ENCODE peak calls at places on chromosomes 6 and 20, in four cellular contexts. O is H1, J is SK-N-SH, X is HepG2. I is an unnamed sample.

GRCh38 chr6:21953831-21954801 is 342.7 kb downstream of the PRL start:
- DNase-seq in O (no peak), J (peak; percentile 66), X (peak; percentile 15), I (no peak)

GRCh38 chr6:40930555-40930954 is 108.5 kb downstream of the UNC5CL start:
- DNase-seq in O (no peak), J (no peak), X (no peak), I (no peak)

GRCh38 chr6:164532546-164533362 is 776.7 kb downstream of the C6orf118 start:
- DNase-seq in O (no peak), J (peak; percentile 54), X (no peak), I (no peak)

GRCh38 chr6:142592876-142593275 is 291.1 kb downstream of the ADGRG6 start:
- DNase-seq in O (no peak), J (no peak), X (no peak), I (no peak)

GRCh38 chr6:54802775-54803631 is 43.6 kb upstream of the FAM83B start:
- DNase-seq in O (no peak), J (no peak), X (no peak), I (no peak)

GRCh38 chr6:26125015-26125690 is 37.9 kb downstream of the HFE start:
- DNase-seq in O (no peak), J (no peak), X (no peak), I (no peak)

GRCh38 chr20:44203161-44203560 is 7.4 kb downstream of the OSER1 start:
- DNase-seq in O (no peak), J (no peak), X (no peak), I (no peak)

GRCh38 chr6:17485181-17485580 is 91.8 kb downstream of the CAP2 start:
- DNase-seq in O (peak; percentile 2), J (no peak), X (no peak), I (no peak)

DNA sequence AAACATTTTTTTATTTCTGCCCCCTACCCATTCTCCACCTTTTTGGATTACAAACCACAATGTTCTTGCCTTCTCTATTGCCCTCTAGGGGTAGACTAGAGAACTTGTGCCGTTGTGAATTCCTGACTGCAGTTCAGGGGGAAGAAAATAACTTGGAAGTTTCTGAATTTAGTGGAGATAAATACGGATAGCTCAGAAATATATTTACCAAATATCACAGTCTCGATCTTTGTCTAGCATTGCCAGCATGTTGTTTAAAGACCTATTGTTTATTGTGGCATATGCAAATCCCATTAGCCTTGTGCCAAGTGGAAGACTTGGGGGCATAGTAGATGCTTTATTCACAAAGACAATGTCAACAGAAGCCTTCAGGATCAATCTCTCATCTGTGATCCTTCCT is 154.1 kb upstream of the MMS22L start:
- DNase-seq in O (no peak), J (peak; percentile 42), X (peak; percentile 31), I (no peak)
- TF ChIP-seq TCF12 in O (no peak), J (no peak), X (no peak), I (no peak)

GRCh38 chr6:111775145-111775936 is 97.9 kb downstream of the FYN start:
- DNase-seq in O (no peak), J (no peak), X (no peak), I (no peak)
- TF ChIP-seq TCF12 in O (no peak), J (no peak), X (no peak), I (no peak)

DNA sequence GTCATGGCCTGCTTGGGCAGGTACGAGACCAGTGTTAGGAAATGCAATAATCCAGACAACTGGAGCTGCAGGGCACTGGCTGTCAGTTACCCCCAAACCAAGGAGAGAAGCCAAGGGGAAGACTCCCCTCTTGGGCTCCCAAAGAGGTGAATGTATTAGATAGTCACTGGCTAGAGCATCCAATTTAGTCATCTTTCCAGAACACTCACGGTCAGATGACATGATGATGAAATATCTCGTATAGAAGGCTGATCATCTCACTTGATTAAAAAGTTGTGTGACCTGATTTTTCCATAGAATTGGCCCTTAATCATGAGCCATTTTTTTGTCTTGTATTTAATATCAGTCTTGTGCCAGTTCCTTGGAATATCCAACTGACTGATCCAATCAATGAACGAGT is 40.7 kb downstream of the SLC22A3 start:
- DNase-seq in O (no peak), J (no peak), X (no peak), I (no peak)
- TF ChIP-seq TCF12 in O (no peak), J (no peak), X (no peak), I (no peak)

GRCh38 chr20:32707691-32708581 is 34.2 kb upstream of the C20orf203 start:
- DNase-seq in O (no peak), J (no peak), X (no peak), I (no peak)
- TF ChIP-seq TCF12 in O (no peak), J (no peak), X (no peak), I (no peak)

GRCh38 chr6:168440520-168441433 is at the start of gene SMOC2:
- DNase-seq in O (peak; percentile 71), J (peak; percentile 82), X (no peak), I (no peak)
- TF ChIP-seq TCF12 in O (no peak), J (no peak), X (no peak), I (no peak)

GRCh38 chr6:152948150-152948768 is 34.6 kb downstream of the FBXO5 start:
- DNase-seq in O (no peak), J (peak; percentile 49), X (peak; percentile 54), I (no peak)
- TF ChIP-seq TCF12 in O (no peak), J (no peak), X (no peak), I (no peak)

GRCh38 chr20:53707341-53708102 is 113.9 kb upstream of the ZNF217 start:
- DNase-seq in O (no peak), J (no peak), X (no peak), I (peak; percentile 72)
- TF ChIP-seq TCF12 in O (no peak), J (no peak), X (no peak), I (no peak)

DNA sequence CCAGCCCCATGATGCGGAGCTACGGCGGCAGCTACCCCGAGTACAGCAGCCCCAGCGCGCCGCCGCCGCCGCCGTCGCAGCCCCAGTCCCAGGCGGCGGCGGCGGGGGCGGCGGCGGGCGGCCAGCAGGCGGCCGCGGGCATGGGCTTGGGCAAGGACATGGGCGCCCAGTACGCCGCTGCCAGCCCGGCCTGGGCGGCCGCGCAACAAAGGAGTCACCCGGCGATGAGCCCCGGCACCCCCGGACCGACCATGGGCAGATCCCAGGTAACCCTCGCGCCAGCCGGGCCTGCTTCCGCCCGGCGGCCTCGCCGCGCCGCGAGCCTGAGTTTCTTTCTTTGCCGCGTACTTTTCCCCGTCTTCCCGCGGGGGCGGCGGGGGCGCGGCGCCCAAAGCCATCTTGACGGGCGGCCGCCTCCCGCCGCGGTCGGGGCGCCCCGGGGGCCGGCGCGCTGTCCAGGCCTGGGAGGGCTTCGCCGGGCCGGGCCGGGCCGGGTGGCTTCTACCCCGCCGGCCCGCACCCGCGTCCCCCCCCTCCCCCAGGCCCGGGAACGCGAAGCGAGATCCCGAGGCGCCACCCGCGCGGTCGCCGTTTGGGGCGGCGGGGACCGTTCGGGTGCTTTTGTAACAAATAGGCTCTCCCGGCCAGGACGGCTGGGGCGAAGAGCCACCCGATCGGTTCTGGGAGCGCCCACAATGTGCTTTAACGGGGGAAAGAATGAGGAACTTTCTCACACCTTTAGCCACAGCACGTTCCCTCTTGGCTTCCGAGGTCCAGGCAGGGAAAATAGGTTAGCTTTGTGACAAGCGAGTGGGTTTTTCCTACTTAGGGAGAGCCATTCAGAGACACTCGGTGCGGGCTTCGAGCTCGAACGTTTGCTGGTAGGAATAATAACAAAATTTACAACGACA is 2.3 kb downstream of the ARID1B start:
- DNase-seq in O (peak; percentile 63), J (peak; percentile 69), X (peak; percentile 31), I (no peak)
- TF ChIP-seq TCF12 in O (no peak), J (no peak), X (no peak), I (no peak)

DNA sequence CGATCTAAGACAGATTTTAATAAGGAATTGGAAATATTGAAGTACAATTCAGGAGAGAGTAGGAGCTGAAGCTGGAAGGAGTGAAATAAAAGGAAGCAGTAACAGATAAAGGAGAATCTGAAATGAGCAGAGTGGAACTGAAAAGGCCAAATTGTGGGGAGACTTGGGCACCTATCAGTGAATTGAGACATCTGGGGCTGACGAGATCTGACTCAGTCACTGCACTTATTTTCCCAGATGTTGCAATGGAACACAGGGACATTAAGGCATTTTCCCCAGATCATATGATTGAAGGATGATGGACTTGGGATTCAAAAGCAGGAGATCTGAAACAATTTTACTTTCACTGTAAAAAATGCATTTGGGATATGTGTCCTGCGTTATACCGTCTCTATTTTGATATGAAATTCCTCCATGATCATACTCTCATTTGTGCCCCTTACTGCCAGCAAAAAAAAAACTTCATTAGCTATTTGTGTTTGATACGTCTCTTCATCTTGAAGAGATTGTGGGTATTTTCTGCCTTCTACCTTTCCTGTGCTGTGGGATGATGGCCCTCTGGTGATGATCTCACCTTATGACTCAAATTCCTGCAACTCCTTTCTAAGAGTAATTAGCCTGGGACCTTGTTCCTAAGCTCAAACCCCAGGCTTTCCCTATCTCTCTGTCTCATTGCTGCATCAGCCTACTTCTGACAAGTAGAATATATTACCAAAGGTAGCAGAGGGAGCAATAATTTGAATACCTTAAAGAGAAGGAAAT is 278.5 kb upstream of the MAN1A1 start:
- DNase-seq in O (no peak), J (no peak), X (no peak), I (no peak)
- TF ChIP-seq TCF12 in O (no peak), J (peak; percentile 21), X (no peak), I (no peak)

I was measured in GM12878.